ENCODE peak calls at places on chromosomes 11 and 22, in six cellular contexts. W, O, A, X, K and N are unnamed samples.

GRCh38 chr22:23212061-23213030 is 32.0 kb downstream of the BCR start:
- DNase-seq in W (peak; percentile 15), O (no peak), A (no peak), X (no peak), K (no peak), N (no peak)

GRCh38 chr11:105429421-105429965 is 180.4 kb upstream of the GRIA4 start:
- DNase-seq in W (no peak), O (no peak), A (no peak), X (no peak), K (no peak), N (no peak)

GRCh38 chr11:12088047-12088481 is 22.3 kb upstream of the MICAL2 start:
- DNase-seq in W (no peak), O (no peak), A (no peak), X (no peak), K (peak; percentile 83), N (no peak)

GRCh38 chr11:76459299-76459698 is 14.5 kb downstream of the EMSY start:
- DNase-seq in W (no peak), O (no peak), A (no peak), X (no peak), K (no peak), N (no peak)

GRCh38 chr11:101912823-101913284 is 2.0 kb upstream of the CEP126 start:
- DNase-seq in W (no peak), O (no peak), A (no peak), X (no peak), K (peak; percentile 37), N (no peak)

GRCh38 chr22:30861688-30862552 is 106.7 kb downstream of the MORC2 start:
- DNase-seq in W (no peak), O (no peak), A (peak; percentile 18), X (no peak), K (no peak), N (no peak)

GRCh38 chr11:85619497-85619896 is 7.6 kb downstream of the DLG2 start:
- DNase-seq in W (peak; percentile 58), O (no peak), A (no peak), X (no peak), K (peak; percentile 4), N (no peak)

GRCh38 chr11:120715239-120715638 is 203.7 kb downstream of the GRIK4 start:
- DNase-seq in W (no peak), O (no peak), A (no peak), X (no peak), K (no peak), N (no peak)

GRCh38 chr11:92332986-92333385 is 108.4 kb downstream of the FAT3 start:
- DNase-seq in W (no peak), O (no peak), A (no peak), X (no peak), K (peak; percentile 84), N (no peak)

GRCh38 chr11:124879999-124880611 is 14.9 kb downstream of the ROBO3 start:
- DNase-seq in W (no peak), O (no peak), A (peak; percentile 24), X (no peak), K (no peak), N (no peak)

GRCh38 chr11:66878554-66878953 is 21.7 kb downstream of the LRFN4 start:
- DNase-seq in W (no peak), O (no peak), A (no peak), X (no peak), K (no peak), N (no peak)

GRCh38 chr22:44180706-44181032 is at the start of gene PARVG:
- DNase-seq in W (no peak), O (no peak), A (peak; percentile 63), X (no peak), K (no peak), N (peak; percentile 75)

GRCh38 chr11:62545437-62546243 is 966 bp downstream of the AHNAK start:
- DNase-seq in W (peak; percentile 91), O (no peak), A (peak; percentile 81), X (peak; percentile 93), K (peak; percentile 94), N (peak; percentile 33)

GRCh38 chr11:62025429-62026105 is 58.1 kb upstream of the FTH1 start:
- DNase-seq in W (peak; percentile 84), O (peak; percentile 73), A (no peak), X (peak; percentile 28), K (peak; percentile 75), N (peak; percentile 81)

GRCh38 chr11:71112990-71113389 is 139.4 kb downstream of the SHANK2 start:
- DNase-seq in W (no peak), O (no peak), A (no peak), X (no peak), K (no peak), N (no peak)

GRCh38 chr11:42806191-42806590 is 505.6 kb upstream of the API5 start:
- DNase-seq in W (no peak), O (no peak), A (no peak), X (no peak), K (no peak), N (no peak)

GRCh38 chr11:85595285-85595884 is 31.8 kb downstream of the DLG2 start:
- DNase-seq in W (no peak), O (no peak), A (no peak), X (no peak), K (peak; percentile 43), N (no peak)

GRCh38 chr11:61429346-61429690 is 457 bp downstream of the CPSF7 start:
- DNase-seq in W (no peak), O (no peak), A (peak; percentile 78), X (no peak), K (peak; percentile 46), N (no peak)

GRCh38 chr11:84260862-84261261 is 974.7 kb upstream of the CCDC90B start:
- DNase-seq in W (no peak), O (no peak), A (no peak), X (no peak), K (peak; percentile 41), N (no peak)

GRCh38 chr11:13465909-13466371 is 2.9 kb upstream of the BTBD10 start:
- DNase-seq in W (no peak), O (no peak), A (no peak), X (no peak), K (peak; percentile 38), N (no peak)

GRCh38 chr11:121451982-121452608 is at the start of gene SORL1:
- DNase-seq in W (peak; percentile 86), O (no peak), A (peak; percentile 84), X (peak; percentile 70), K (peak; percentile 57), N (peak; percentile 71)

GRCh38 chr11:113505541-113506375 is 30.6 kb upstream of the DRD2 start:
- DNase-seq in W (no peak), O (no peak), A (peak; percentile 14), X (no peak), K (peak; percentile 85), N (no peak)

GRCh38 chr11:126607374-126607773 is 251.9 kb downstream of the ST3GAL4 start:
- DNase-seq in W (no peak), O (no peak), A (peak; percentile 87), X (peak; percentile 72), K (peak; percentile 37), N (no peak)

GRCh38 chr22:32897400-32897799 is 95.9 kb downstream of the TIMP3 start:
- DNase-seq in W (no peak), O (peak; percentile 72), A (no peak), X (no peak), K (peak; percentile 91), N (no peak)

GRCh38 chr11:25587496-25587895 is 744.4 kb upstream of the ANO3 start:
- DNase-seq in W (no peak), O (no peak), A (no peak), X (no peak), K (no peak), N (no peak)

GRCh38 chr22:20207277-20208025 is 56.6 kb upstream of the CCDC188 start:
- DNase-seq in W (no peak), O (no peak), A (no peak), X (no peak), K (no peak), N (no peak)

GRCh38 chr22:20205964-20206708 is 55.3 kb upstream of the CCDC188 start:
- DNase-seq in W (peak; percentile 84), O (peak; percentile 32), A (peak; percentile 69), X (peak; percentile 69), K (peak; percentile 46), N (peak; percentile 70)

GRCh38 chr22:20204821-20205220 is 54.0 kb upstream of the CCDC188 start:
- DNase-seq in W (no peak), O (no peak), A (no peak), X (no peak), K (no peak), N (no peak)

GRCh38 chr22:20205464-20205963 is 54.7 kb upstream of the CCDC188 start:
- DNase-seq in W (no peak), O (no peak), A (no peak), X (no peak), K (no peak), N (no peak)

DNA sequence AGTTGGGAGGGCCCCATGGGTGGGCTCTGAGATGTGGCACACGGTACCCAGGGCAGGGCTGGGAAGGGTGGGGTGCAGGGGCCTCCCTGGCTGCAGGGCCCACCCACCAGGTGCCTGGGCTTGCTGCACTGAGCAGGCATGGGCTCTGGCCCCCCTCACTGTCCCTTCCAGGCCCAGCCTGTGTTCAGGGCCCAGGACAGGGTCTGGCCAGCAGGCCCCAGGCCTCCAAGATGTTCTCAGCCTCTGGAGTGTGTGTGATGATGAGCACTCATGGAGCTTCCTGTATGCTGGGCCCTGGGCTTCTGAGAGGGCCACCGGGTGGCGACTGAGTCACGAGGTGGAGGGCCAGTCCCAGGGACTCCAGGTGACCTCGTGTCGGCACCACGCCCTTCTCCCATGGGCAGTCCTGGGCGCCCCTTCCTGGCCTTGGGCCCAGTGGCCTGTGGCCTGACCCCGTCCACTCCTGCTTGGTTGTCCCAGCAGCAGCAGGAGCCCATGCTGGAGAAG is 55.9 kb upstream of the CCDC188 start:
- DNase-seq in W (peak; percentile 70), O (no peak), A (no peak), X (peak; percentile 55), K (no peak), N (peak; percentile 30)
- H3K27ac ChIP-seq in W (peak overlapping the region; percentile 91), O (peak overlapping the region; percentile 77), A (no peak overlapping the region), X (peak overlapping the region; percentile 68), K (peak overlapping the region; percentile 66), N (peak overlapping the region; percentile 83)

GRCh38 chr11:103585911-103586310 is 450.5 kb upstream of the DDI1 start:
- DNase-seq in W (no peak), O (no peak), A (no peak), X (no peak), K (no peak), N (no peak)
- H3K9me3 ChIP-seq in W (no peaks in the 10 kb centered on the region), O (no peaks in the 10 kb centered on the region), A (no peaks in the 10 kb centered on the region), X (no peaks in the 10 kb centered on the region), K (no peaks in the 10 kb centered on the region), N (no peaks in the 10 kb centered on the region)

GRCh38 chr11:96303980-96304379 is 39.0 kb downstream of the MAML2 start:
- DNase-seq in W (no peak), O (no peak), A (no peak), X (no peak), K (no peak), N (no peak)
- H3K4me1 ChIP-seq in W (peaks cover 70% of the 10 kb centered on the region), O (peaks cover 66% of the 10 kb centered on the region), A (peaks cover 11% of the 10 kb centered on the region), X (peaks cover 5% of the 10 kb centered on the region), K (peaks cover 31% of the 10 kb centered on the region), N (peaks cover 3% of the 10 kb centered on the region)

GRCh38 chr22:36355362-36355761 is 32.4 kb downstream of the MYH9 start:
- DNase-seq in W (no peak), O (no peak), A (no peak), X (no peak), K (no peak), N (no peak)

GRCh38 chr22:36358533-36359171 is 29.1 kb downstream of the MYH9 start:
- DNase-seq in W (no peak), O (no peak), A (no peak), X (no peak), K (peak; percentile 69), N (no peak)

GRCh38 chr22:36356708-36357694 is 30.8 kb downstream of the MYH9 start:
- DNase-seq in W (no peak), O (no peak), A (no peak), X (no peak), K (peak; percentile 60), N (peak; percentile 64)

GRCh38 chr22:36352775-36353507 is 34.8 kb downstream of the MYH9 start:
- DNase-seq in W (peak; percentile 55), O (no peak), A (no peak), X (peak; percentile 88), K (peak; percentile 90), N (no peak)

GRCh38 chr22:36355894-36356293 is 31.9 kb downstream of the MYH9 start:
- DNase-seq in W (no peak), O (no peak), A (no peak), X (no peak), K (no peak), N (no peak)
- H3K27ac ChIP-seq in W (peak overlapping the region; percentile 77), O (peak overlapping the region; percentile 30), A (no peak overlapping the region), X (peak overlapping the region; percentile 61), K (peak overlapping the region; percentile 93), N (peak overlapping the region; percentile 63)